ENCODE peak calls at places on chromosome 17, in four cellular contexts. One of them, this sample, is unnamed.

GRCh38 chr17:75688209-75688771 is 21.2 kb downstream of the SAP30BP start:
- DNase-seq in upper lobe of right lung: peak; percentile 43
- DNase-seq in esophagus muscularis mucosa: no peak
- DNase-seq in endothelial cell of umbilical vein: peak; percentile 85
- DNase-seq in this sample: peak; percentile 57

GRCh38 chr17:49498037-49498615 is 3.0 kb downstream of the NGFR start:
- DNase-seq in upper lobe of right lung: no peak
- DNase-seq in esophagus muscularis mucosa: no peak
- DNase-seq in endothelial cell of umbilical vein: no peak
- DNase-seq in this sample: no peak

GRCh38 chr17:76543482-76544122 is 3.8 kb downstream of the PRCD start:
- DNase-seq in upper lobe of right lung: no peak
- DNase-seq in esophagus muscularis mucosa: no peak
- DNase-seq in endothelial cell of umbilical vein: no peak
- DNase-seq in this sample: peak; percentile 55

GRCh38 chr17:6712058-6712853 is 913 bp downstream of the SLC13A5 start:
- DNase-seq in upper lobe of right lung: no peak
- DNase-seq in esophagus muscularis mucosa: no peak
- DNase-seq in endothelial cell of umbilical vein: no peak
- DNase-seq in this sample: no peak

GRCh38 chr17:9999948-10000695 is 95.1 kb upstream of the RCVRN start:
- DNase-seq in upper lobe of right lung: no peak
- DNase-seq in esophagus muscularis mucosa: no peak
- DNase-seq in endothelial cell of umbilical vein: no peak
- DNase-seq in this sample: no peak

GRCh38 chr17:29090746-29091395 is 47.9 kb downstream of the PIPOX start:
- DNase-seq in upper lobe of right lung: no peak
- DNase-seq in esophagus muscularis mucosa: no peak
- DNase-seq in endothelial cell of umbilical vein: no peak
- DNase-seq in this sample: no peak

GRCh38 chr17:41446806-41447205 is 6.0 kb upstream of the KRT38 start:
- DNase-seq in upper lobe of right lung: no peak
- DNase-seq in esophagus muscularis mucosa: no peak
- DNase-seq in endothelial cell of umbilical vein: no peak
- DNase-seq in this sample: no peak

GRCh38 chr17:81398855-81399451 is 3.7 kb downstream of the BAHCC1 start:
- DNase-seq in upper lobe of right lung: no peak
- DNase-seq in esophagus muscularis mucosa: no peak
- DNase-seq in endothelial cell of umbilical vein: peak; percentile 39
- DNase-seq in this sample: no peak

GRCh38 chr17:65102788-65103187 is 34.4 kb upstream of the RGS9 start:
- DNase-seq in upper lobe of right lung: no peak
- DNase-seq in esophagus muscularis mucosa: no peak
- DNase-seq in endothelial cell of umbilical vein: no peak
- DNase-seq in this sample: no peak

GRCh38 chr17:82003411-82004381 is 19.0 kb downstream of the CENPX start:
- DNase-seq in upper lobe of right lung: no peak
- DNase-seq in esophagus muscularis mucosa: no peak
- DNase-seq in endothelial cell of umbilical vein: peak; percentile 93
- DNase-seq in this sample: no peak

GRCh38 chr17:77282524-77283515 is 142.1 kb downstream of the SEC14L1 start:
- DNase-seq in upper lobe of right lung: peak; percentile 73
- DNase-seq in esophagus muscularis mucosa: no peak
- DNase-seq in endothelial cell of umbilical vein: no peak
- DNase-seq in this sample: no peak

GRCh38 chr17:33674685-33675084 is 381.6 kb upstream of the ASIC2 start:
- DNase-seq in upper lobe of right lung: no peak
- DNase-seq in esophagus muscularis mucosa: no peak
- DNase-seq in endothelial cell of umbilical vein: peak; percentile 67
- DNase-seq in this sample: no peak

GRCh38 chr17:77325826-77326581 is 185.2 kb downstream of the SEC14L1 start:
- DNase-seq in upper lobe of right lung: peak; percentile 63
- DNase-seq in esophagus muscularis mucosa: no peak
- DNase-seq in endothelial cell of umbilical vein: no peak
- DNase-seq in this sample: peak; percentile 62

GRCh38 chr17:40097931-40098845 is 2.2 kb downstream of the NR1D1 start:
- DNase-seq in upper lobe of right lung: peak; percentile 78
- DNase-seq in esophagus muscularis mucosa: no peak
- DNase-seq in endothelial cell of umbilical vein: peak; percentile 27
- DNase-seq in this sample: no peak

GRCh38 chr17:7816926-7817642 is 16.9 kb upstream of the KDM6B start:
- DNase-seq in upper lobe of right lung: no peak
- DNase-seq in esophagus muscularis mucosa: no peak
- DNase-seq in endothelial cell of umbilical vein: no peak
- DNase-seq in this sample: peak; percentile 22

GRCh38 chr17:66786101-66786500 is 48.8 kb upstream of the CACNG5 start:
- DNase-seq in upper lobe of right lung: no peak
- DNase-seq in esophagus muscularis mucosa: no peak
- DNase-seq in endothelial cell of umbilical vein: no peak
- DNase-seq in this sample: peak; percentile 42

GRCh38 chr17:4195306-4195705 is 52.3 kb downstream of the CYB5D2 start:
- DNase-seq in upper lobe of right lung: no peak
- DNase-seq in esophagus muscularis mucosa: no peak
- DNase-seq in endothelial cell of umbilical vein: no peak
- DNase-seq in this sample: no peak

GRCh38 chr17:7294614-7295153 is at the start of gene YBX2:
- DNase-seq in upper lobe of right lung: peak; percentile 80
- DNase-seq in esophagus muscularis mucosa: no peak
- DNase-seq in endothelial cell of umbilical vein: peak; percentile 45
- DNase-seq in this sample: no peak

GRCh38 chr17:74011963-74012362 is 191.5 kb upstream of the RPL38 start:
- DNase-seq in upper lobe of right lung: no peak
- DNase-seq in esophagus muscularis mucosa: no peak
- DNase-seq in endothelial cell of umbilical vein: no peak
- DNase-seq in this sample: peak; percentile 43

GRCh38 chr17:79838541-79839274 is 532 bp downstream of the CBX4 start:
- DNase-seq in upper lobe of right lung: peak; percentile 82
- DNase-seq in esophagus muscularis mucosa: no peak
- DNase-seq in endothelial cell of umbilical vein: peak; percentile 62
- DNase-seq in this sample: no peak

GRCh38 chr17:79839363-79840203 is at the start of gene CBX4:
- DNase-seq in upper lobe of right lung: peak; percentile 98
- DNase-seq in esophagus muscularis mucosa: peak; percentile 98
- DNase-seq in endothelial cell of umbilical vein: peak; percentile 82
- DNase-seq in this sample: no peak

GRCh38 chr17:79840989-79841286 is 1.7 kb upstream of the CBX4 start:
- DNase-seq in upper lobe of right lung: no peak
- DNase-seq in esophagus muscularis mucosa: no peak
- DNase-seq in endothelial cell of umbilical vein: no peak
- DNase-seq in this sample: no peak

GRCh38 chr17:79841369-79842135 is 2.3 kb upstream of the CBX4 start:
- DNase-seq in upper lobe of right lung: no peak
- DNase-seq in esophagus muscularis mucosa: no peak
- DNase-seq in endothelial cell of umbilical vein: no peak
- DNase-seq in this sample: no peak

DNA sequence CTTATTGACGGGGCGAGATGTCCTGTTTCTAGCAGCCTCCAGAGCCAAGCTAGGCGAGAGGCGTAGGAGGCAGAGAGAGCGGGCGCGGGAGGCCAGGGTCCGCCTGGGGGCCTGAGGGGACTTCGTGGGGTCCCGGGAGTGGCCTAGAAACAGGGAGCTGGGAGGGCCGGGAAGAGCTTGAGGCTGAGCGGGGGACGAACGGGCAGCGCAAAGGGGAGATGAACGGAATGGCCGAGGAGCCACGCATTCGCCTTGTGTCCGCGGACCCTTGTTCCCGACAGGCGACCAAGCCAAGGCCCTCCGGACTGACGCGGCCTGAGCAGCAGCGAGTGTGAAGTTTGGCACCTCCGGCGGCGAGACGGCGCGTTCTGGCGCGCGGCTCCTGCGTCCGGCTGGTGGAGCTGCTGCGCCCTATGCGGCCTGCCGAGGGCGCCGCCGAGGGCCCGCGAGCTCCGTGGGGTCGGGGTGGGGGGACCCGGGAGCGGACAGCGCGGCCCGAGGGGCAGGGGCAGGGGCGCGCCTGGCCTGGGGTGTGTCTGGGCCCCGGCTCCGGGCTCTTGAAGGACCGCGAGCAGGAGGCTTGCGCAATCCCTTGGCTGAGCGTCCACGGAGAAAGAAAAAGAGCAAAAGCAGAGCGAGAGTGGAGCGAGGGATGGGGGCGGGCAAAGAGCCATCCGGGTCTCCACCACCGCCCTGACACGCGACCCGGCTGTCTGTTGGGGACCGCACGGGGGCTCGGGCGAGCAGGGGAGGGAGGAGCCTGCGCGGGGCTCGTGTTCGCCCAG is 1.2 kb upstream of the CBX4 start:
- DNase-seq in upper lobe of right lung: peak; percentile 85
- DNase-seq in esophagus muscularis mucosa: no peak
- DNase-seq in endothelial cell of umbilical vein: peak; percentile 47
- DNase-seq in this sample: no peak
- TF ChIP-seq CTCF in upper lobe of right lung: peak; percentile 25
- TF ChIP-seq CTCF in esophagus muscularis mucosa: peak; percentile 43
- TF ChIP-seq CTCF in endothelial cell of umbilical vein: no peak
- TF ChIP-seq CTCF in this sample: peak; percentile 67

DNA sequence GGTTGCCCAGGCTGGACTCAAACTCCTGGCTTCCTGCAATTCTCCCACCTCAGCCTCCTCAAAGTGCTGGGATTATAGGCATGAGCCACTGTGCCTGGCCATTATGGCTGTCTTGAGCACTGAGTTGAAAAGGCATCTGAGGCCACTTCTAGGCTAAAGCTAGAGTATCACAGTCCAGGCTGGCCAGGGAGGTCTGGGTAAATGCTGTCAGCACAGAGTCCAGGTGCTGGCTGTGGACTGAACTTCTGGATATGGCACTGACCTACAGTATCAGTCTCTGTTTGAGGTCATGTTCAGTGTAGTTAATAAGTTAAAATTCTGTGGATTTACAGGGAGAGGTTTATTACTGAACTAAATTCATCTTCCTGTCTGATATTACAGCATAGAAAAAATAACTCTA is 222.5 kb upstream of the TOM1L1 start:
- DNase-seq in upper lobe of right lung: no peak
- DNase-seq in esophagus muscularis mucosa: no peak
- DNase-seq in endothelial cell of umbilical vein: no peak
- DNase-seq in this sample: no peak
- TF ChIP-seq CTCF in upper lobe of right lung: no peak
- TF ChIP-seq CTCF in esophagus muscularis mucosa: no peak
- TF ChIP-seq CTCF in endothelial cell of umbilical vein: no peak
- TF ChIP-seq CTCF in this sample: no peak

GRCh38 chr17:17985555-17985954 is 12.9 kb downstream of the DRC3 start:
- DNase-seq in upper lobe of right lung: no peak
- DNase-seq in esophagus muscularis mucosa: no peak
- DNase-seq in endothelial cell of umbilical vein: no peak
- DNase-seq in this sample: no peak
- TF ChIP-seq CTCF in upper lobe of right lung: no peak
- TF ChIP-seq CTCF in esophagus muscularis mucosa: no peak
- TF ChIP-seq CTCF in endothelial cell of umbilical vein: no peak
- TF ChIP-seq CTCF in this sample: peak; percentile 46

GRCh38 chr17:44733753-44734152 is 25.0 kb upstream of the ADAM11 start:
- DNase-seq in upper lobe of right lung: no peak
- DNase-seq in esophagus muscularis mucosa: no peak
- DNase-seq in endothelial cell of umbilical vein: no peak
- DNase-seq in this sample: no peak
- TF ChIP-seq CTCF in upper lobe of right lung: no peak
- TF ChIP-seq CTCF in esophagus muscularis mucosa: no peak
- TF ChIP-seq CTCF in endothelial cell of umbilical vein: no peak
- TF ChIP-seq CTCF in this sample: peak; percentile 55